ENCODE peak calls at places on chromosomes 7 and 10, in four cellular contexts. Z is trophoblast cell, W is H1, P is mesenchymal stem cell. X is an unnamed sample.
A peak's percentile ranks its signal among the peaks of the same experiment; 100 is the strongest.

GRCh38 chr10:113957013-113957412 is 86.7 kb upstream of the ADRB1 start:
- DNase-seq in Z (no peak), W (no peak), P (peak; percentile 69), X (no peak)

GRCh38 chr7:155804897-155805825 is 7.1 kb downstream of the SHH start:
- DNase-seq in Z (peak; percentile 52), W (no peak), P (peak; percentile 71), X (peak; percentile 85)

GRCh38 chr10:116836087-116836486 is 13.2 kb upstream of the ENO4 start:
- DNase-seq in Z (no peak), W (peak; percentile 68), P (no peak), X (peak; percentile 72)

GRCh38 chr10:131586958-131587357 is 275.4 kb upstream of the TCERG1L start:
- DNase-seq in Z (no peak), W (no peak), P (no peak), X (no peak)

GRCh38 chr7:22173884-22174573 is 182.9 kb downstream of the RAPGEF5 start:
- DNase-seq in Z (no peak), W (no peak), P (no peak), X (no peak)

GRCh38 chr7:48868916-48869315 is 55.4 kb upstream of the CDC14C start:
- DNase-seq in Z (no peak), W (no peak), P (no peak), X (no peak)

GRCh38 chr7:24018331-24018730 is 265.7 kb upstream of the NPY start:
- DNase-seq in Z (no peak), W (no peak), P (peak; percentile 19), X (no peak)

GRCh38 chr10:79176052-79176501 is 107.3 kb downstream of the ZMIZ1 start:
- DNase-seq in Z (no peak), W (no peak), P (peak; percentile 84), X (no peak)

GRCh38 chr7:2279873-2280272 is 34.4 kb downstream of the SNX8 start:
- DNase-seq in Z (no peak), W (no peak), P (no peak), X (no peak)

GRCh38 chr7:4134631-4135030 is 547.5 kb upstream of the FOXK1 start:
- DNase-seq in Z (no peak), W (no peak), P (no peak), X (no peak)

DNA sequence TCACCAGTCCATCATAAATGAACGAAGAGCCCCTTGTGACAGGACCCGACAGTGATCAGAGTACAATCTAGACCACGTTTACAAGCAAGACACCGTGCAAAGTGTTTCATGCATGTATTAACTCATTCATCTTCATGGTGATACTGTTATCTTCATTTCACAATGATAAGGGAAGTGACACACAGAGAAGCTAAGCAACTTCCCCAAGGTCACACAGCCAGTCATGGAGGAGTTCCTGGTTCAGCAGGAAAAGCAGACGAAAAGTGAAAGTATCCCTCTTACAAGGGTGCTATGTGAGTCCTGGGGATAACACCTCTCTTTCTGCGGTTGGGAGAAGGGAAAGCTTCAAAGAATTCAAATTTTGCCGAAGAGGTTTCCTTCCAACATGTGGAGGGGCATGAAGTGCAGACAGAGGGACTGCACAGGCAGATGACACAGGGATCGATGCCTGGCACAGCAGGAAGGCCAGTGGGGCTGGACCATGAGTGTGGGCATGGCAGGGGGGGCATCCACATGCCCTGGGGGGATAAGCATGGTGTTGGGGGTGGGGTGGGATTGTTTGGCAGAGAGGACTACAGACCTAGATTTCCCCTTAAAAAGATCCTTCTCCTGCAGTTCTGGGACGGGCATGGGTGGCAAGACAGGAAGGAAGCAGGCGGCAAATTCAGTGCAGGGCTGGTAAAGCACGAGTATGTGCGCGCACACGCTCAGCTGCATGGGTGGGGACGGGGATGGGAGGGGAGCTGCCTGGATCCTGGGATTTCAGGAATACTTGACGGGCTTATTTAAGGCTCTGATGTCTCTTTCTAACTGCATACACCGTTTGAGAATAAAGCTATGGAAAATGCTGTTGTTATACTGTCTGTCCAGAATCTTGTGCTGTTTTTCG is 33.5 kb upstream of the DDC start:
- DNase-seq in Z (no peak), W (no peak), P (no peak), X (no peak)
- H3K36me3 ChIP-seq in Z (peaks cover 13% of the 10 kb centered on the region), W (peaks cover 8% of the 10 kb centered on the region), P (peaks cover 43% of the 10 kb centered on the region), X (peaks cover 98% of the 10 kb centered on the region)

DNA sequence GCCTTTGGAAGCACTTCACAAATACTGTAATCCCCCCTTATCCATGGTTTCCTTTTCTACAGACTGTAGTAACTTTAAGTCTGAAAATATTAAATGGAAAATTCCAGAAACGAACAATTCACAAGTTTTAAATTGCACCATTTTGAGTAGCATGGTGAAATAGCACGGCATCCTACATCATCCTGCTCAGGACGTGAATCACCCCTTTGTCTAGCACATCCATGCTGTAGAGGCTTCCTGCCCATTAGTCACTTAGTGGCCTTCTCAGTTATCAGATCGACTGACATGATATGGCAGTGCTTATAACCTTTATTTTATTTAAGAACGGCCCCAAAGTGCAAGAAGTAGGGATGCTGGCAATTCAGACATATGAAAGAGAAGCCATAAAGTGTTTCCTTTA is 82.7 kb downstream of the CPXM2 start:
- DNase-seq in Z (peak; percentile 65), W (no peak), P (peak; percentile 30), X (no peak)
- H2BK12ac ChIP-seq in Z (no peak overlapping the region), W (no peak overlapping the region), P (no peak overlapping the region), X (no peak overlapping the region)

DNA sequence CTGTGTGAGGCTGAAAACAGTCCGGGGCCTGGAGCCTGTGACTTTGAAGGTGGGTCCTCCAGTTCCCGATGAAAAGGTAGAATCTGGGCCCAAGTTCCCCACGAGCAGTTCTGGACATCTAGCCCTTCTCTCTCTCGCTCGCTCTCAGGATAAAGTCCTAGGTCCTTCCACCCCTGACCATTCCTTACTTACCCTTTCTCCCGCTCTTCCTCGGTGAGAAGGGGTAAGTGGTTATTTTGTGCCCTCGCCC is 708 bp downstream of the IMMP2L start:
- DNase-seq in Z (no peak), W (no peak), P (no peak), X (no peak)
- H2BK5ac ChIP-seq in Z (no peak overlapping the region), W (peak overlapping the region; percentile 89), P (no peak overlapping the region), X (no peak overlapping the region)

GRCh38 chr7:98908585-98908984 is 30.3 kb downstream of the TRRAP start:
- DNase-seq in Z (no peak), W (no peak), P (no peak), X (no peak)

GRCh38 chr7:98913026-98913425 is 34.7 kb downstream of the TRRAP start:
- DNase-seq in Z (no peak), W (no peak), P (no peak), X (no peak)

GRCh38 chr7:98911936-98912335 is 33.6 kb downstream of the TRRAP start:
- DNase-seq in Z (no peak), W (no peak), P (no peak), X (no peak)

GRCh38 chr7:98907570-98907969 is 29.2 kb downstream of the TRRAP start:
- DNase-seq in Z (no peak), W (no peak), P (no peak), X (no peak)

DNA sequence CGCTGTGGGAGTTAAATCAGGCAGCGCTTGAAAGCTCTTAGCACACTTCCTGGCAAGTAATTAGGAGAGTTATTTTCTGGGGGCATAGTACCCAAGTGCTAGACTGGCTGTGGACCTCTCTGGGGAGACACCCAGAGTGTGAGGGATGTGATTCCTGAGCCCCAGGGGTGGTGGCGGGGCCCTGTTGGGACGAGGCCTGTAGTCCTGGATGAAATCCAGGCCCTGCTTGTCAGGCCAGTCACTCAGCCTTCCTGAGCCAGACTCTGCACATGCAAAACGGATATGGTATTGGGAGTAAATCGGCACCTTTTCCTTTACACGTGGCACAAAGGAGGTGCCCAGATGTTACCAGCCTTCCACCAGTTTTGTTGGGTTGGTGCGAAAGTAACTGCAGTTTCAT is 31.2 kb downstream of the TRRAP start:
- DNase-seq in Z (no peak), W (no peak), P (no peak), X (no peak)
- H3K36me3 ChIP-seq in Z (peaks cover 45% of the 10 kb centered on the region), W (peaks cover 81% of the 10 kb centered on the region), P (peaks cover 54% of the 10 kb centered on the region), X (peaks cover 99% of the 10 kb centered on the region)

GRCh38 chr10:73967544-73967943 is 30.4 kb upstream of the VCL start:
- DNase-seq in Z (no peak), W (no peak), P (peak; percentile 45), X (no peak)
- H2BK12ac ChIP-seq in Z (peak overlapping the region; percentile 73), W (peak overlapping the region; percentile 93), P (peak overlapping the region; percentile 99), X (no peak overlapping the region)

X was measured in neuronal stem cell.